ENCODE peak calls at places on chromosomes 12 and 14, in nine cellular contexts. M, A, G, X, E, P, R, U and Q are unnamed samples.

GRCh38 chr14:56687123-56687522 is 107.5 kb downstream of the TMEM260 start:
- DNase-seq in X (no peak), G (peak), U (no peak), M (no peak), A (no peak), P (no peak), R (no peak), E (no peak), Q (no peak)

GRCh38 chr14:99271951-99272668 is at the start of gene BCL11B:
- DNase-seq in R (peak), G (peak), M (peak), X (peak), P (peak), A (peak), U (peak), E (peak), Q (peak)

GRCh38 chr12:69055706-69056105 is 122.7 kb upstream of the CPM start:
- DNase-seq in X (no peak), R (no peak), P (no peak), A (no peak), U (no peak), M (no peak), G (no peak), E (no peak), Q (no peak)

GRCh38 chr12:6085841-6086240 is 38.6 kb downstream of the VWF start:
- DNase-seq in M (no peak), G (no peak), U (no peak), X (no peak), R (no peak), A (no peak), P (no peak), E (no peak), Q (no peak)

GRCh38 chr14:22798528-22798927 is 16.7 kb downstream of the SLC7A7 start:
- DNase-seq in A (no peak), R (no peak), M (no peak), G (no peak), U (no peak), X (no peak), P (no peak), E (no peak), Q (no peak)

GRCh38 chr14:104039214-104039613 is 46.3 kb upstream of the ASPG start:
- DNase-seq in R (no peak), P (no peak), A (no peak), E (no peak), U (no peak), X (no peak), M (no peak), G (no peak), Q (no peak)

GRCh38 chr12:72957454-72957853 is 685.3 kb downstream of the TRHDE start:
- DNase-seq in X (no peak), E (no peak), U (no peak), M (no peak), G (peak), R (no peak), A (no peak), P (no peak), Q (no peak)

GRCh38 chr12:460301-461230 is 827 bp downstream of the B4GALNT3 start:
- DNase-seq in P (peak), A (no peak), R (no peak), X (no peak), U (peak), G (no peak), M (peak), E (no peak), Q (no peak)

GRCh38 chr12:54173066-54173726 is 15.6 kb downstream of the SMUG1 start:
- DNase-seq in E (no peak), R (peak), A (no peak), U (no peak), P (peak), M (no peak), G (peak), X (no peak), Q (no peak)

GRCh38 chr12:52193991-52194390 is 2.2 kb upstream of the KRT80 start:
- DNase-seq in G (peak), E (no peak), X (no peak), A (no peak), R (no peak), M (no peak), P (no peak), U (peak), Q (no peak)